ENCODE peak calls at places on chromosomes 11 and 22, in ten cellular contexts. X is heart right ventricle, B is psoas muscle, E is ovary, A is hepatocyte, R is MM.1S, S is uterus, V is fibroblast of lung, Z is epithelial cell of esophagus, U is lower lobe of right lung. O is an unnamed sample.
A peak's percentile ranks its signal among the peaks of the same experiment; 100 is the strongest.

GRCh38 chr22:20092477-20092854 is 12.4 kb downstream of the DGCR8 start:
- DNase-seq in X (no peak), A (no peak), U (peak; percentile 34), R (no peak), B (no peak), V (no peak), E (no peak), Z (no peak), S (no peak), O (no peak)

GRCh38 chr11:126466288-126467045 is 111.0 kb downstream of the ST3GAL4 start:
- DNase-seq in E (no peak), A (no peak), B (no peak), U (no peak), Z (no peak), X (no peak), R (peak; percentile 43), S (no peak), V (no peak), O (no peak)

GRCh38 chr22:43923191-43923590 is 414 bp upstream of the PNPLA3 start:
- DNase-seq in U (no peak), V (peak; percentile 28), Z (no peak), S (no peak), B (no peak), X (no peak), A (no peak), E (no peak), R (no peak), O (no peak)

GRCh38 chr22:22061085-22062077 is 78.8 kb upstream of the TOP3B start:
- DNase-seq in V (peak; percentile 86), S (peak; percentile 61), E (peak; percentile 54), X (no peak), U (no peak), A (peak; percentile 76), R (no peak), Z (peak; percentile 45), B (peak; percentile 30), O (no peak)

GRCh38 chr11:69659591-69659990 is 15.6 kb downstream of the LTO1 start:
- DNase-seq in Z (no peak), X (no peak), B (no peak), E (no peak), V (no peak), U (peak; percentile 14), A (no peak), R (no peak), S (no peak), O (peak; percentile 47)

GRCh38 chr22:50399751-50400331 is 56.7 kb downstream of the PPP6R2 start:
- DNase-seq in U (peak; percentile 63), Z (no peak), B (peak; percentile 46), X (peak; percentile 31), A (peak; percentile 53), R (no peak), V (no peak), E (no peak), S (no peak), O (no peak)

GRCh38 chr22:36595968-36596367 is 67.0 kb upstream of the EIF3D start:
- DNase-seq in U (no peak), R (no peak), V (no peak), A (no peak), X (no peak), E (no peak), B (no peak), Z (no peak), S (no peak), O (no peak)

GRCh38 chr22:19817561-19818263 is 37.0 kb downstream of the GNB1L start:
- DNase-seq in S (no peak), Z (no peak), V (no peak), U (peak; percentile 74), A (no peak), R (no peak), B (no peak), X (no peak), E (no peak), O (peak; percentile 72)

DNA sequence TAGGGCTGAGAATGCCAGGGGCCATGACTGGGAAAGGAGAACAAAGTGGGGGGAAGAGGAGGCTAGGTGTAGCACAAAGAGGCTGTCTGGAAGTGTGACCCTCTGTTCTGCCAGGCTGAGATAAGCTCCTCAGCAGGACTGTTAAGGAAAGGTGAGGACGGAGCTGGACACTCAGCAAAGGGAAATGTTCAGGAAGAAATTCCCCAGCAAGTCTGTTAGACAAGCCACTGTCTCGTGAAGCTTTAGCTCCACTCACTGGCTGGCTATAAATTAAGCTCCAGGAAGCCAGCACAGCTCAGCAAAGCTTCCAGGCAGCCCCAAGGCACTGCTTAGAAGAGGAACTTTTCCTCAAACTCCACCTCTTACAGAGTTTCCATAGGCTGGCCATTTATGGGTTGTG is 181.2 kb upstream of the API5 start:
- DNase-seq in R (no peak), U (no peak), S (no peak), B (no peak), E (no peak), Z (no peak), X (no peak), V (no peak), A (peak; percentile 72), O (no peak)
- TF ChIP-seq CTCF in R (no peak), U (no peak), S (no peak), B (no peak), E (no peak), Z (no peak), X (peak; percentile 52), V (no peak), A (peak; percentile 55), O (no peak)

DNA sequence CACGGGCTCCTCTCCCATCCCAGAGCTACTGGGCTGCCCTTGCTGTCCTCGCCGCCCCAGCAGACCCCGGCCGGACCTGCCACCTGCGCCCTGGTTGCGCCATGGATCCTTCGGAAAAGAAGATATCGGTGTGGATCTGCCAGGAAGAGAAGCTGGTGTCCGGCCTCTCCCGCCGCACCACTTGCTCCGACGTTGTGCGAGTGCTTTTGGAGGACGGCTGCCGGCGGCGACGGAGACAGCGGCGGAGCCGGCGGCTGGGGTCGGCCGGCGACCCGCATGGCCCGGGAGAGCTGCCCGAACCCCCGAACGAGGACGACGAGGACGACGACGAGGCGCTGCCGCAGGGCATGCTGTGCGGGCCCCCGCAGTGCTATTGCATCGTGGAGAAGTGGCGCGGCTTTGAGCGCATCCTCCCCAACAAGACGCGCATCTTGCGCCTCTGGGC is 382 bp downstream of the RASSF10 start:
- DNase-seq in A (no peak), B (no peak), S (no peak), E (no peak), R (no peak), X (no peak), Z (peak; percentile 40), V (no peak), U (no peak), O (no peak)
- TF ChIP-seq CTCF in A (no peak), B (no peak), S (no peak), E (no peak), R (no peak), X (no peak), Z (no peak), V (no peak), U (no peak), O (no peak)

DNA sequence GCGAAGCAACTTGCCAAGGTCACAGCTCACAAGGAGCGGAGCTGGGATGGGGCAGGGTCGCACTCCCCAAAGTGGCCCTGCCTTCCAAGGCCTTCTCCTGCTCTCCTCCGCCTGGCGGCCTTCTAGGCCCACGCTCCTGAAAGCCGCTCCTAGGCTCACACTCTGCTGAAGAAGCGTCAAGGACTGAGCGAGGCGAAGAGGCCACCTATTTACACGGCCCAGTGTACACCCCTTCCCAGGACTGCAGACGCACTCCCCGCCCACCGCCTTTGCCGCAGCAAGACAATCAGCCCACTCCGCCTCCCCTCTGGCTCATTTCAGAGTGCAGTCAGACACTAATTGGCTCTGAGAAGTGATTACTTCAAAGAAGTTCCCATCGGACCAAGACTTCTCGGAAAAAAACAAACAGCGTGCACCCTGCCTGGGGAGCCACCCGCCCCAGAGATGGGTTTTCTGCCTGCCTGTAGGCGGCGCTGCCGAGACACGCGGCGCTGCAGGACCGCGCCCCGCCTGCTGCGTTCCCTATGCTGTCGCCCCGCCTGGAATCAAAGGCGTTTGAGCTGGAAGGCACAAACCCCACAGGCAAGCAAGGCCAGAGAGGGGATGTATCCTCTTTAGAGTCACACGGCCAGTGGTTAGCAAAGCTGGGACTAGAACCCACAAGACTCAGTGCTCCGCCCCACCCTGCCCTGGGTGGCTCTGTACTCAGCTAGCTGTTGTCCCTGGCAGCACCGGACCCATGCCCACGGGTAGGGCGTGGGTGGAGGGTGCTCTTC is 414.8 kb downstream of the BUD13 start:
- DNase-seq in U (peak; percentile 68), V (no peak), A (peak; percentile 72), B (no peak), Z (no peak), E (peak; percentile 40), X (no peak), R (no peak), S (no peak), O (no peak)
- TF ChIP-seq CTCF in U (peak; percentile 57), V (no peak), A (peak; percentile 56), B (no peak), Z (no peak), E (peak; percentile 22), X (peak; percentile 33), R (peak; percentile 25), S (no peak), O (peak; percentile 44)

GRCh38 chr22:48488149-48488551 is 1339.5 kb downstream of the BRD1 start:
- DNase-seq in S (no peak), U (no peak), E (no peak), V (no peak), Z (no peak), B (no peak), R (peak; percentile 16), X (no peak), A (peak; percentile 10), O (no peak)
- TF ChIP-seq CTCF in S (no peak), U (no peak), E (no peak), V (peak; percentile 7), Z (no peak), B (no peak), R (peak; percentile 43), X (no peak), A (peak; percentile 39), O (peak; percentile 66)

GRCh38 chr22:42901790-42902508 is 44.9 kb upstream of the ARFGAP3 start:
- DNase-seq in B (peak; percentile 50), S (no peak), Z (no peak), R (no peak), V (no peak), X (peak; percentile 61), E (no peak), A (no peak), U (no peak), O (no peak)
- TF ChIP-seq CTCF in B (peak; percentile 14), S (no peak), Z (peak; percentile 39), R (peak; percentile 38), V (peak; percentile 17), X (peak; percentile 34), E (no peak), A (no peak), U (peak; percentile 19), O (peak; percentile 64)

GRCh38 chr11:56234155-56234554 is at the start of gene OR5T2:
- DNase-seq in E (no peak), R (no peak), Z (no peak), S (no peak), U (no peak), B (no peak), X (no peak), A (no peak), V (no peak), O (no peak)
- TF ChIP-seq CTCF in E (no peak), R (no peak), Z (no peak), S (no peak), U (no peak), B (no peak), X (no peak), A (no peak), V (no peak), O (no peak)

GRCh38 chr22:39176067-39176621 is 23.7 kb upstream of the CBX7 start:
- DNase-seq in V (peak; percentile 43), U (peak; percentile 70), X (peak; percentile 76), R (no peak), B (peak; percentile 74), S (peak; percentile 72), Z (peak; percentile 38), A (peak; percentile 58), E (peak; percentile 89), O (peak; percentile 94)
- TF ChIP-seq CTCF in V (no peak), U (no peak), X (no peak), R (no peak), B (no peak), S (no peak), Z (no peak), A (no peak), E (no peak), O (no peak)

O was measured in chondrocyte.